ENCODE peak calls at places on chromosomes 1 and 21, in five cellular contexts. C, K, W, F and G are unnamed samples. For H3K4me1, the result is how much of the 10 kb centered on the place peaks cover.

GRCh38 chr1:9075023-9075422 is 5.6 kb upstream of the SLC2A5 start:
- DNase-seq in F (no peak), K (no peak), C (no peak), W (no peak), G (no peak)

GRCh38 chr1:211378844-211379243 is 52.2 kb downstream of the TRAF5 start:
- DNase-seq in F (no peak), K (no peak), W (no peak), C (no peak), G (no peak)

GRCh38 chr1:36327421-36328087 is 4.1 kb upstream of the EVA1B start:
- DNase-seq in K (no peak), F (no peak), C (no peak), W (no peak), G (no peak)

GRCh38 chr1:201376464-201377374 is 761 bp downstream of the TNNT2 start:
- DNase-seq in K (no peak), W (no peak), C (no peak), F (no peak), G (no peak)

GRCh38 chr1:160346953-160347352 is 3.8 kb downstream of the NCSTN start:
- DNase-seq in K (no peak), W (no peak), F (no peak), C (no peak), G (no peak)

GRCh38 chr1:7390604-7391000 is 380.5 kb upstream of the VAMP3 start:
- DNase-seq in K (no peak), W (peak), C (peak), F (no peak), G (no peak)

GRCh38 chr1:172135923-172136610 is 284.4 kb upstream of the C1orf105 start:
- DNase-seq in C (no peak), K (no peak), F (no peak), W (no peak), G (no peak)

GRCh38 chr1:147292635-147293251 is 50.3 kb downstream of the CHD1L start:
- DNase-seq in K (no peak), F (no peak), C (peak), W (no peak), G (no peak)

GRCh38 chr1:150160964-150161626 is 11.4 kb downstream of the PLEKHO1 start:
- DNase-seq in W (no peak), F (no peak), K (no peak), C (no peak), G (no peak)

GRCh38 chr1:53376742-53377437 is 49.0 kb upstream of the LRP8 start:
- DNase-seq in F (no peak), C (peak), K (no peak), W (no peak), G (no peak)

GRCh38 chr1:1370771-1371300 is 4.2 kb downstream of the AURKAIP1 start:
- DNase-seq in C (no peak), F (peak), W (no peak), K (no peak), G (no peak)

GRCh38 chr21:33949516-33950424 is 34.2 kb upstream of the ATP5PO start:
- DNase-seq in F (no peak), C (no peak), K (peak), W (no peak), G (no peak)

GRCh38 chr1:201282931-201283829 is at the start of gene PKP1:
- DNase-seq in K (no peak), C (no peak), W (peak), F (peak), G (no peak)

GRCh38 chr1:15262711-15263110 is 15.7 kb downstream of the FHAD1 start:
- DNase-seq in K (no peak), F (no peak), C (no peak), W (no peak), G (no peak)

GRCh38 chr1:113515498-113515897 is 125.2 kb downstream of the MAGI3 start:
- DNase-seq in C (no peak), F (no peak), W (no peak), K (no peak), G (no peak)

GRCh38 chr1:61088163-61088840 is 5.9 kb downstream of the NFIA start:
- DNase-seq in W (no peak), K (no peak), F (no peak), C (no peak), G (no peak)

GRCh38 chr1:61086245-61086644 is 3.9 kb downstream of the NFIA start:
- DNase-seq in K (no peak), W (no peak), F (no peak), C (no peak), G (no peak)

GRCh38 chr1:61085191-61086086 is 3.1 kb downstream of the NFIA start:
- DNase-seq in C (no peak), W (no peak), F (no peak), K (no peak), G (no peak)

GRCh38 chr1:61089338-61089737 is 7.0 kb downstream of the NFIA start:
- DNase-seq in K (no peak), C (no peak), W (no peak), F (no peak), G (no peak)

GRCh38 chr1:61087574-61087973 is 5.2 kb downstream of the NFIA start:
- DNase-seq in F (no peak), C (no peak), W (no peak), K (no peak), G (no peak)
- H3K27ac ChIP-seq in F (peak), C (peak), W (peak), K (no peak), G (no peak)

DNA sequence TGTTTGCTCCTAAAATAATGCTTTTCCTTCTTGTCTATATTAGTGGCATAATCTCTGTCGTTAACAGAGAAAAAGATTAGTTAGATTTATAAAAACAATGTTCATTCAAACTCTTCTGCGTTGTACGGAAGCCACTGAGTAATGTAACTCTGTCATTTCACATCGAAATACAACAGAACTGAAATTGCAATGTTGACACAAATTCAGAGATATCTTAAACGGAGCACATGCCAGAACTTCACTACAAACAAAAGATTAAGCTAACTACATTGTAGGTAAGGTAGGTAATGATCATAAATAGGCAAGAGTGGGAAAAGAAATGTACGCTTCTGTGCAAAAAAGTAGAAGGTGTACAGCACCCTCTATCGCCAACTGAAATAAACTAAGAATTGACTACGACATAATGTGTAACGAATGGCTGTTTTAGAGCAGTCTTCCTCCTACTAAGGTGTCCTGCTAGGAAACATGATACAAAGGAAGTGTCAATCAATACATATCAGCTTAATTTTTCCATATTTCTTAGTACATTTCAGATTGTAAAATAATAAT is 56.6 kb downstream of the PCNX2 start:
- DNase-seq in F (no peak), K (no peak), W (no peak), C (no peak), G (no peak)
- TF ChIP-seq CTCF in F (no peak), K (no peak), W (no peak), C (no peak), G (no peak)

GRCh38 chr1:21619041-21619947 is 49.9 kb downstream of the RAP1GAP start:
- DNase-seq in K (no peak), W (no peak), C (no peak), F (no peak), G (no peak)

GRCh38 chr1:21621761-21622436 is 47.3 kb downstream of the RAP1GAP start:
- DNase-seq in C (no peak), F (no peak), W (no peak), K (no peak), G (no peak)

GRCh38 chr1:21621051-21621450 is 48.1 kb downstream of the RAP1GAP start:
- DNase-seq in W (no peak), C (no peak), F (no peak), K (no peak), G (no peak)

GRCh38 chr1:21620011-21620410 is 49.1 kb downstream of the RAP1GAP start:
- DNase-seq in C (no peak), F (no peak), K (no peak), W (no peak), G (no peak)

GRCh38 chr1:21620461-21620860 is 48.7 kb downstream of the RAP1GAP start:
- DNase-seq in C (no peak), K (no peak), W (no peak), F (no peak), G (no peak)
- H3K4me1 ChIP-seq in C (under half), K (under half), W (under half), F (under half), G (under half)

DNA sequence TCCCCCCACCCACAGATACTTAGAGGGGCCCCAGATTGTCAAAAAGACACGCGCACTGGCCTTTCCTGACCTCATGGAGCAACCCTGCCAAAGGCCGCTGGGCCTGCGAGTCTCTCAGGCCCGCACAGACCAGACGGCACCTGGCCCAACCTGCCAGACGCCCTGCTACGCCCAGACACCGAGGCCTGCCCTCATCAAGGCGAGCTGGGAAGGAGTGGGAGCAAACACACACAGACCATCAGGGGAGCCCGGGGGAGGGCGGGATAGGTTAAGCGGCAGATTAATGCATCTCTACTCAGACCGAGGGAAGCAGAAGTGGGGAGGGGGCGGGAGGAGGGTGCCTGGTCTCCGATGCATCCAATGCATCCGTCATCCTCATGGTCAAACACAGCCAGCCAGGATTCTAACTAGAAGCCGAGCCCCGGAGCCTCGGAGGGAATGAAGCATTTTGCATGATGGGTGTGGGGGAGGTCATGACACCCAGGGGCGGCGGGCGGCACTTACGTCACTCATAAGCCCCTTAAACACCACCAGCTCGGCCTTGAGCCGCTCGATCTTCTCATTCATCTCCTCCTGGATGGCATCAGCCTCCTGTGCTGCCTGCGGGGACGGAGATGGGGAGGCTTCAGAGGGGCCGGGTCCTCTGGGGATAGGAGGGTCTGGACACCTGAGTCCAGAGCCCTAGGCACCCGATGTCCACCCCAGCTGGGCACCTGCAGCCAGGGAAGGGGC is 17.0 kb upstream of the ALDH4A1 start:
- DNase-seq in C (no peak), K (no peak), W (no peak), F (peak), G (no peak)
- H3K27ac ChIP-seq in C (no peak), K (no peak), W (no peak), F (no peak), G (no peak)

DNA sequence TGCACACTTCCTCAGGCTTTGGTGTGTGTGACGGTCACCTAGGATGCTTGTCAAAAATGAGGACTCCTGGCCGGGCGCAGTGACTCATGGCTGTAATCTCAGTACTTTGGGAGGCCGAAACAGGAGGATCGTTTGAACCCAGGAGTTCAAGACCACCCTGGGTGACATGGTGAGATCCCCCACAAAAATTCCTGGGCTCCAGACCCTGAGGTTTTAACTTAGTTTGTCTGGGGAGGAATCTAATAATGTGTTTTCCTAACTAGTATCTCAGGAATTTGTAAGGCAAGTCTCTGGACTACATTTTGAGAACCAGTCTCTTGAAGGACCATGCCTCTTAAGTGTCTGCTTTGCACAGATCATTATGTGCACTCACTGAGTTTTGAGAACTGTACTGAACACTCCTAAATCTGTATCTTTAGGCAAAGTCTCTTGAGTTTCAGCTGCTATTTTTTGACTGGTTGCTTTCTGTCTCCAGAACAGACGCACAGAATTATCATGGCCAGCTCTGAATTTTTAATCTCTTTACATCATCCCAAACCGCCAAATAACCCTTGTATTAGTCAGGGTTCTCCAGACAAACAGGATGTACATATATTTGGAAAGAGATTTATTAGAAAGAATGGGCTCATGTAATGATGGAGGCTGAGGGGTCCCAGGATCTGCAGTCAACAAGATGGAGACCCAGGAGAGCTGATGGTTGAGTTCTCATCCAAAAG is 45.5 kb upstream of the VANGL1 start:
- DNase-seq in C (no peak), F (no peak), W (no peak), K (no peak), G (no peak)
- TF ChIP-seq CTCF in C (no peak), F (no peak), W (no peak), K (no peak), G (no peak)

DNA sequence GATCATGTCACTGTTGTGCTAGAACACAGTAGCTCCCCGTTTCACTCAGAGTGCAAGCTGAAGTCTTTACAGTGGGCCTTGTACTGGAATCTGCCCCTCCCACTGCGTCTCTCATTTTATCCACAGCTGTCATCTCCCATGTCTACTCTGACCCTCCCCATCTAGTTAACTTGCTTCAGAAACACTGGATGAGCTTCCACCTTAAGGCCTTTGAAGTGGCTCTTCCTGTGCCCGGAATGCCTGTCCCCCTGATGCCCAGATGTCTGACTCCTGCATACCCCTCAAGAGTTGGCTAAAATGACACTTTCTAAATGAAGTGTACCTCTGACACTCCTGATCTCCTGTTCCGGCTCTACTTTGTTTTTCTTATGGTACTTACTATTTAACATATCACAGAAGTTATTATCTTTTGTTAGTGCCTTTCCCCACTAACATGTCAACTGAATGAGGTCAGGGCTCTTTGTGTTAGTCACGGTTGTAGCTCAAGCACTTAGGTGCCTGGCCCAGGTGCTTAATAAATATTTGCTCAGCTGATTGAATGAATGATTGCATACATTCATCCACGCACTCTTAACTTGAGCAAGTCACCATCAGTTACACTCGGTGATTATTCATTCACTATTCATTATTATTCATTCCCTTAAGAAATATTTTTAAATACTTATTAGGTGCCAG is 13.3 kb downstream of the ARV1 start:
- DNase-seq in F (no peak), C (no peak), K (no peak), W (no peak), G (no peak)
- H3K4me1 ChIP-seq in F (under half), C (under half), K (under half), W (under half), G (under half)

GRCh38 chr1:163166886-163167555 is 35.7 kb downstream of the RGS5 start:
- DNase-seq in F (no peak), C (no peak), K (no peak), W (no peak), G (no peak)
- H3K27ac ChIP-seq in F (no peak), C (peak), K (no peak), W (peak), G (no peak)

GRCh38 chr1:6188466-6188865 is 8.3 kb upstream of the CHD5 start:
- DNase-seq in F (no peak), K (no peak), W (no peak), C (no peak), G (no peak)

GRCh38 chr1:6184083-6184783 is 4.1 kb upstream of the CHD5 start:
- DNase-seq in C (no peak), F (no peak), W (no peak), K (no peak), G (no peak)

GRCh38 chr1:6183520-6183989 is 3.4 kb upstream of the CHD5 start:
- DNase-seq in C (no peak), F (no peak), K (no peak), W (no peak), G (no peak)

GRCh38 chr1:6185151-6185550 is 5.0 kb upstream of the CHD5 start:
- DNase-seq in C (no peak), F (no peak), W (no peak), K (no peak), G (no peak)

DNA sequence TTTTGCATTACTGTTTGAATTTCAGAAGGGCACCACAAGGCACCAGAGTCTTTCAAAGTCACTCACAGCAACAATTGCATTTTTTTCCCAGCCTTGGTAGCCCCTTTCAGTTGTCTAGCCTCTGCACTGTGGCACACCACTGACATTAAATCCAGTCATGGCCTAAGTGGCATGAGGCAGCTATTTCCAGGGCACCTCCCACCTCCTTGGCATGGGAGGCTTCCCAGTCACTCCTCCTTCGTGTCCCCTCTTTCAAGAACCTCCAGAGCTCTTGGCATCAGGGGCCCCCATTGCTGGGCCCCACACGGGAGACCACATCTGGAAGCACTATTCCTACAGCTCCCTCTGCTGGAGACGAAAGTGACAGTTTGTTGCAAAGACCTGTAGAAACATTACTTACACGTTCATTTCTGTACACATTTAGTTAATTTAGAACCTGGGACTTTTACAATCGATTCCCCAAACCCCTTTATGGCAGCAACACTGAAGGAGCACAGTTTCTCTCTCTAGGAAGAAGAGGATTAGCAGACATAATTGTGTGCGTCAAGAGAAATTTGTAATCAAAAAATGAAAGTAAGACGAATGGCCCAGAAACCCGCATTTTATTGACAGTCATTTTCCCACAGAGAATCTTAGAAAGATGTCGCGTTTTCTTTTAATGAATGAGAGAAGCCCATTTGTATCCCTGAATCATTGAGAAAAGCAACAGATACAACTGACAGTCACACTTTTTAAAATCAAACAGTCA is 5.7 kb upstream of the CHD5 start:
- DNase-seq in K (no peak), W (no peak), F (no peak), C (no peak), G (no peak)
- TF ChIP-seq CTCF in K (peak), W (no peak), F (no peak), C (no peak), G (no peak)